ENCODE peak calls at places on chromosomes 13 and 19, in eight cellular contexts. B is adrenal gland; W is activated T-cell treated with anti-CD3 and anti-CD28 coated beads for 1 hour; V is cardiac muscle cell; Y is activated CD8-positive, alpha-beta memory T cell treated with anti-CD3 and anti-CD28 coated beads, Interleukin-2, amount 50 U/mL, for 4 hours; G is non-pigmented ciliary epithelial cell; M is heart left ventricle; R is stimulated activated CD4-positive, alpha-beta T cell treated with anti-CD3 and anti-CD28 coated beads, Interleukin-1b, Interleukin-23, amount 100 ng/mL, for 24 hours. D is an unnamed sample.

GRCh38 chr13:39663508-39663907 is 8.0 kb downstream of the COG6 start:
- DNase-seq in B (no peak), W (no peak), Y (no peak), V (no peak), G (no peak), M (no peak), R (no peak), D (no peak)

GRCh38 chr19:12792853-12793289 is 1.6 kb downstream of the JUNB start:
- DNase-seq in M (no peak), W (no peak), G (no peak), B (peak; percentile 73), R (no peak), Y (no peak), V (no peak), D (no peak)

GRCh38 chr13:48121733-48122132 is 26.8 kb upstream of the MED4 start:
- DNase-seq in R (no peak), Y (no peak), W (no peak), B (no peak), M (no peak), V (peak; percentile 38), G (no peak), D (no peak)

GRCh38 chr13:72384186-72384823 is 343.1 kb downstream of the MZT1 start:
- DNase-seq in G (no peak), W (no peak), V (no peak), B (no peak), M (no peak), R (no peak), Y (no peak), D (no peak)

GRCh38 chr13:24684600-24684998 is 4.4 kb downstream of the ATP12A start:
- DNase-seq in R (no peak), V (no peak), G (no peak), M (no peak), Y (no peak), B (no peak), W (no peak), D (no peak)

GRCh38 chr19:39224910-39225309 is 19.9 kb downstream of the IFNL3 start:
- DNase-seq in V (no peak), B (no peak), G (no peak), W (no peak), R (no peak), M (no peak), Y (no peak), D (no peak)

GRCh38 chr13:83452292-83452950 is 429.9 kb downstream of the SLITRK1 start:
- DNase-seq in B (no peak), R (no peak), W (no peak), V (no peak), G (no peak), Y (no peak), M (peak; percentile 22), D (no peak)

GRCh38 chr19:41327499-41328156 is 17.7 kb downstream of the CCDC97 start:
- DNase-seq in V (no peak), M (peak; percentile 78), W (peak; percentile 66), R (peak; percentile 50), G (no peak), B (peak; percentile 83), Y (peak; percentile 87), D (no peak)

GRCh38 chr19:58466760-58467589 is at the start of gene ZNF324:
- DNase-seq in W (peak; percentile 97), G (peak; percentile 64), B (peak; percentile 99), M (peak; percentile 98), R (peak; percentile 97), V (peak; percentile 100), Y (peak; percentile 98), D (peak; percentile 99)

GRCh38 chr19:54461201-54462071 is 2.1 kb downstream of the LENG9 start:
- DNase-seq in M (no peak), R (no peak), V (no peak), B (no peak), W (no peak), G (no peak), Y (no peak), D (no peak)

GRCh38 chr19:18321729-18322091 is 1.2 kb downstream of the LSM4 start:
- DNase-seq in W (no peak), R (no peak), G (no peak), Y (no peak), M (no peak), B (no peak), V (no peak), D (no peak)

GRCh38 chr13:29319451-29319850 is 276.0 kb downstream of the SLC7A1 start:
- DNase-seq in Y (no peak), M (no peak), V (peak; percentile 16), B (no peak), W (no peak), R (no peak), G (no peak), D (peak; percentile 48)

GRCh38 chr13:35723820-35724219 is 247.3 kb upstream of the MAB21L1 start:
- DNase-seq in R (no peak), G (no peak), B (peak; percentile 64), M (peak; percentile 77), V (no peak), W (no peak), Y (no peak), D (no peak)

GRCh38 chr19:3819989-3820388 is 33.8 kb upstream of the MATK start:
- DNase-seq in B (no peak), W (no peak), M (no peak), V (no peak), R (no peak), G (no peak), Y (no peak), D (no peak)

GRCh38 chr19:45382426-45382825 is 12.1 kb upstream of the ERCC2 start:
- DNase-seq in Y (no peak), B (no peak), G (no peak), W (no peak), M (no peak), R (no peak), V (no peak), D (no peak)

GRCh38 chr13:25177012-25177411 is 4.9 kb upstream of the AMER2 start:
- DNase-seq in V (no peak), R (no peak), M (no peak), G (no peak), Y (no peak), B (no peak), W (no peak), D (no peak)

GRCh38 chr13:71087006-71087405 is 780.0 kb downstream of the DACH1 start:
- DNase-seq in G (no peak), W (no peak), M (no peak), V (no peak), B (no peak), R (no peak), Y (no peak), D (no peak)

GRCh38 chr13:30696278-30697176 is 38.8 kb upstream of the ALOX5AP start:
- DNase-seq in G (no peak), Y (no peak), B (peak; percentile 78), M (peak; percentile 55), W (no peak), V (peak; percentile 16), R (no peak), D (no peak)

GRCh38 chr13:72368031-72368430 is 359.4 kb downstream of the MZT1 start:
- DNase-seq in B (no peak), G (no peak), M (no peak), Y (no peak), W (no peak), V (no peak), R (no peak), D (no peak)

GRCh38 chr13:26058704-26059103 is 6.9 kb upstream of the SHISA2 start:
- DNase-seq in B (no peak), G (no peak), V (no peak), M (no peak), W (no peak), Y (no peak), R (no peak), D (no peak)

GRCh38 chr19:50496189-50497029 is 14.6 kb downstream of the JOSD2 start:
- DNase-seq in Y (no peak), G (no peak), W (no peak), R (no peak), M (peak; percentile 89), B (no peak), V (peak; percentile 52), D (peak; percentile 67)

GRCh38 chr19:5057860-5058259 is 88.9 kb downstream of the KDM4B start:
- DNase-seq in V (peak; percentile 34), W (no peak), G (no peak), Y (no peak), B (no peak), R (no peak), M (no peak), D (no peak)

GRCh38 chr13:48790199-48790598 is 136.5 kb downstream of the CYSLTR2 start:
- DNase-seq in R (no peak), V (no peak), B (no peak), G (no peak), W (no peak), Y (no peak), M (no peak), D (no peak)

GRCh38 chr13:110683203-110683883 is 22.6 kb downstream of the CARS2 start:
- DNase-seq in W (no peak), R (no peak), V (peak; percentile 6), Y (no peak), G (no peak), B (peak; percentile 62), M (no peak), D (no peak)

GRCh38 chr19:2167896-2168618 is 4.3 kb downstream of the DOT1L start:
- DNase-seq in G (no peak), B (peak; percentile 85), R (no peak), W (no peak), V (peak; percentile 61), M (peak; percentile 91), Y (no peak), D (no peak)

GRCh38 chr13:73317140-73317539 is 258.3 kb downstream of the KLF5 start:
- DNase-seq in G (no peak), W (no peak), Y (no peak), R (no peak), B (no peak), M (no peak), V (no peak), D (no peak)

GRCh38 chr19:13071444-13072205 is 31.0 kb downstream of the LYL1 start:
- DNase-seq in V (no peak), B (no peak), R (no peak), M (no peak), Y (no peak), G (no peak), W (no peak), D (no peak)

GRCh38 chr13:66974889-66975288 is 255.2 kb downstream of the PCDH9 start:
- DNase-seq in Y (no peak), G (no peak), M (no peak), V (no peak), B (no peak), R (no peak), W (no peak), D (no peak)

GRCh38 chr19:32233885-32234284 is 111.5 kb upstream of the ZNF507 start:
- DNase-seq in V (no peak), R (no peak), W (no peak), G (no peak), M (no peak), Y (no peak), B (no peak), D (no peak)

GRCh38 chr19:42606660-42607351 is 12.1 kb upstream of the CEACAM8 start:
- DNase-seq in G (peak; percentile 4), Y (peak; percentile 35), M (peak; percentile 32), V (peak; percentile 18), B (peak; percentile 79), W (peak; percentile 28), R (peak; percentile 18), D (peak; percentile 83)